ENCODE peak calls at places on chromosomes 13 and 19, in six cellular contexts. R is AG04450, Z is Peyer's patch, D is choroid plexus epithelial cell, A is kidney epithelial cell, N is uterus. B is an unnamed sample.

GRCh38 chr13:109995578-109995977 is 209.2 kb upstream of the IRS2 start:
- DNase-seq in N (no peak), Z (no peak), D (no peak), R (no peak), A (no peak), B (no peak)

GRCh38 chr19:6234527-6234926 is 45.2 kb downstream of the MLLT1 start:
- DNase-seq in N (no peak), A (no peak), Z (no peak), R (no peak), D (no peak), B (no peak)

GRCh38 chr13:111908981-111909380 is 158.0 kb upstream of the SOX1 start:
- DNase-seq in A (no peak), D (no peak), Z (no peak), R (no peak), N (no peak), B (no peak)

GRCh38 chr13:80235559-80236296 is 105.2 kb downstream of the SPRY2 start:
- DNase-seq in D (peak), N (no peak), Z (no peak), R (no peak), A (peak), B (peak)

GRCh38 chr13:98677398-98677797 is 75.1 kb downstream of the SLC15A1 start:
- DNase-seq in A (no peak), D (peak), Z (no peak), N (no peak), R (peak), B (no peak)

GRCh38 chr13:98937911-98938381 is 39.9 kb downstream of the DOCK9 start:
- DNase-seq in R (no peak), Z (no peak), A (no peak), N (no peak), D (peak), B (no peak)

GRCh38 chr19:46745521-46746280 is at the start of gene FKRP:
- DNase-seq in D (no peak), Z (no peak), A (no peak), N (no peak), R (no peak), B (no peak)

GRCh38 chr13:69204620-69205019 is 903.0 kb upstream of the ATXN8OS start:
- DNase-seq in R (no peak), D (no peak), Z (no peak), N (no peak), A (no peak), B (no peak)

GRCh38 chr13:100394005-100394695 is 194.4 kb downstream of the GGACT start:
- DNase-seq in D (peak), Z (no peak), R (peak), A (peak), N (peak), B (peak)

GRCh38 chr13:48828962-48829405 is 146.7 kb upstream of the FNDC3A start:
- DNase-seq in A (peak), N (no peak), Z (no peak), R (no peak), D (peak), B (peak)

GRCh38 chr13:98856983-98857382 is 104.5 kb upstream of the SLC15A1 start:
- DNase-seq in A (no peak), D (no peak), R (no peak), Z (peak), N (peak), B (no peak)

GRCh38 chr19:1340681-1341469 is 42.8 kb upstream of the NDUFS7 start:
- DNase-seq in A (no peak), R (no peak), N (no peak), Z (no peak), D (no peak), B (no peak)

GRCh38 chr13:111336666-111337065 is 16.2 kb downstream of the TEX29 start:
- DNase-seq in Z (no peak), N (no peak), A (no peak), D (peak), R (no peak), B (no peak)

GRCh38 chr13:21671793-21672680 is 1.2 kb downstream of the FGF9 start:
- DNase-seq in R (no peak), D (no peak), N (no peak), A (no peak), Z (no peak), B (no peak)

GRCh38 chr19:461664-462551 is 1.1 kb upstream of the SHC2 start:
- DNase-seq in D (no peak), Z (peak), A (no peak), R (no peak), N (peak), B (no peak)

GRCh38 chr13:30829145-30829544 is 76.9 kb upstream of the MEDAG start:
- DNase-seq in Z (no peak), A (peak), N (no peak), R (no peak), D (peak), B (peak)

GRCh38 chr13:109647699-109648098 is 138.7 kb downstream of the IRS2 start:
- DNase-seq in R (no peak), Z (no peak), N (no peak), D (no peak), A (no peak), B (no peak)

GRCh38 chr19:11736696-11737095 is 2.0 kb downstream of the ZNF823 start:
- DNase-seq in Z (no peak), N (peak), R (no peak), A (no peak), D (peak), B (peak)

GRCh38 chr19:10228925-10229324 is 2.2 kb downstream of the S1PR2 start:
- DNase-seq in N (peak), D (peak), R (no peak), Z (no peak), A (no peak), B (peak)

GRCh38 chr13:32315255-32316029 is at the start of the genes BRCA2 and ZAR1L:
- DNase-seq in A (no peak), N (peak), Z (peak), D (peak), R (peak), B (peak)

GRCh38 chr13:27967203-27967735 is 1.8 kb downstream of the CDX2 start:
- DNase-seq in Z (no peak), R (no peak), D (no peak), A (no peak), N (no peak), B (no peak)

GRCh38 chr13:44837250-44837649 is 152.0 kb downstream of the NUFIP1 start:
- DNase-seq in D (peak), Z (no peak), A (no peak), N (no peak), R (peak), B (peak)

GRCh38 chr13:44840131-44840530 is 149.1 kb downstream of the NUFIP1 start:
- DNase-seq in R (no peak), Z (no peak), N (no peak), A (no peak), D (peak), B (no peak)

GRCh38 chr13:44833626-44834025 is 155.6 kb downstream of the NUFIP1 start:
- DNase-seq in A (no peak), N (no peak), D (no peak), R (no peak), Z (no peak), B (no peak)

DNA sequence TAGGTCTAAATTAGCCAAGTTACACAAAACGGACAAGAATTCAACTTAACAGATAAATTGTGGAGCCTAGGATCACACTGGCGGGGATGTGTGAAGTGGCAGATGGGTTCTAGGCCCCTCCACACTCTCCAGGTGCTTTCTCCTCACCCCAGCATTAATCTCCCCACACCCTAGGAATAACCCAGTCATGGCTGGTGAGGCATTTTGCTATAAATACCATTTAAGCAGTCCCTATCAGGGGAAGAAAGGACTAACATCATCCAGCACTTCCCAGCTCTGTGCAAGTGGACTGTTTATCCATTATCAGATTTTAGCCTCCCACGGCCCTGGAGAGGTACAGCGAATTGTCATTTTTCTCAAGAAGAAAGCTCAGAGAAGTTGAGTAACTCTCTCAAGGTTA is 154.9 kb downstream of the NUFIP1 start:
- DNase-seq in Z (no peak), D (no peak), N (no peak), A (no peak), R (no peak), B (no peak)
- TF ChIP-seq CTCF in Z (no peak), D (no peak), N (no peak), A (no peak), R (no peak), B (no peak)

GRCh38 chr19:38792250-38793111 is 3.5 kb downstream of the LGALS7B start:
- DNase-seq in A (no peak), R (no peak), N (no peak), D (peak), Z (peak), B (no peak)
- TF ChIP-seq CTCF in A (peak), R (peak), N (no peak), D (peak), Z (peak), B (no peak)

DNA sequence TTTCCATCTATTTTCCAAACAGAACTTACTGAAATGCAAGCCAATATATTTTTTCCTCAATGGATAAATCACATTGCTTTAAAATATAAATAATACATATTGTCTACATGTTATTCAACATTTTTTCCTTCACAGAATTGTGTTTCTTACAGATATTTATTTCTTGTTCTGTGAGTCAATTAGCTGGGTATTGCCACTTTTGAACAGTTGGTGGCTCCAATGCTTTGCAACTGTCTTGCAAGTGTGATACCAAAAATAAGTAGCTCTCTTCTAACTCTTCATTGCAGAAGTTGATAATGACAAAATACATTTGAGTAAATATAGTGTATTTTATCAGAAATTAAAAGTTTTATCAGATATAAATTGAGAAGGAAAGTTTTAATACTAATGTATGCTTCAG is 17.1 kb upstream of the GPC5 start:
- DNase-seq in Z (no peak), D (peak), N (no peak), A (no peak), R (no peak), B (no peak)
- TF ChIP-seq CTCF in Z (peak), D (peak), N (no peak), A (peak), R (peak), B (peak)

GRCh38 chr19:28615966-28616365 is 597.0 kb downstream of the UQCRFS1 start:
- DNase-seq in R (no peak), D (no peak), A (no peak), N (no peak), Z (no peak), B (no peak)

GRCh38 chr19:28614634-28615545 is 598.1 kb downstream of the UQCRFS1 start:
- DNase-seq in D (no peak), Z (no peak), A (no peak), N (no peak), R (no peak), B (no peak)

GRCh38 chr19:28618504-28618903 is 594.4 kb downstream of the UQCRFS1 start:
- DNase-seq in Z (no peak), A (no peak), N (no peak), D (no peak), R (no peak), B (no peak)

GRCh38 chr19:28615546-28615916 is 597.4 kb downstream of the UQCRFS1 start:
- DNase-seq in D (no peak), N (no peak), R (no peak), Z (no peak), A (no peak), B (no peak)

GRCh38 chr19:28619842-28620429 is 593.0 kb downstream of the UQCRFS1 start:
- DNase-seq in N (no peak), A (no peak), D (no peak), Z (no peak), R (no peak), B (no peak)
- TF ChIP-seq CTCF in N (no peak), A (no peak), D (no peak), Z (no peak), R (no peak), B (no peak)

DNA sequence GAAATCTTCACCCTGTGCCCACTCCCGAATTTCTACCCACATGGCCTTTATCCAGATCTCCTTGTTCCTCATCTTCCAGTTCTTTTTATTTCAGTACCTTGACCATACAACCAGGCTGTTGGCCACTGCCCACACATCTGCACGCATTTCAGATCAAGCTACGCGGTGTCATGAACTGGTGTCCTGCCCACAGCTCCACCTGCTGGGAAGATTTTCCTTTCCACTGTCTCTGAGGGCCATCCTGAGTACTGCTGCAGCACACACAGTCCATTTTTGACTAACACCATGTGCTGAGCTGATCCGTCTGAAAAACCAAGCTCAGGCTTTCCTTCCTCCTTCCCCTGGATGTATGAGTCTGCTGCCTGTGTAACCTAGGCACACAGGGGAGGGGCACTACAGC is 71.8 kb downstream of the WASF3 start:
- DNase-seq in Z (no peak), N (no peak), R (no peak), D (peak), A (no peak), B (no peak)
- TF ChIP-seq CTCF in Z (peak), N (no peak), R (peak), D (peak), A (no peak), B (no peak)

DNA sequence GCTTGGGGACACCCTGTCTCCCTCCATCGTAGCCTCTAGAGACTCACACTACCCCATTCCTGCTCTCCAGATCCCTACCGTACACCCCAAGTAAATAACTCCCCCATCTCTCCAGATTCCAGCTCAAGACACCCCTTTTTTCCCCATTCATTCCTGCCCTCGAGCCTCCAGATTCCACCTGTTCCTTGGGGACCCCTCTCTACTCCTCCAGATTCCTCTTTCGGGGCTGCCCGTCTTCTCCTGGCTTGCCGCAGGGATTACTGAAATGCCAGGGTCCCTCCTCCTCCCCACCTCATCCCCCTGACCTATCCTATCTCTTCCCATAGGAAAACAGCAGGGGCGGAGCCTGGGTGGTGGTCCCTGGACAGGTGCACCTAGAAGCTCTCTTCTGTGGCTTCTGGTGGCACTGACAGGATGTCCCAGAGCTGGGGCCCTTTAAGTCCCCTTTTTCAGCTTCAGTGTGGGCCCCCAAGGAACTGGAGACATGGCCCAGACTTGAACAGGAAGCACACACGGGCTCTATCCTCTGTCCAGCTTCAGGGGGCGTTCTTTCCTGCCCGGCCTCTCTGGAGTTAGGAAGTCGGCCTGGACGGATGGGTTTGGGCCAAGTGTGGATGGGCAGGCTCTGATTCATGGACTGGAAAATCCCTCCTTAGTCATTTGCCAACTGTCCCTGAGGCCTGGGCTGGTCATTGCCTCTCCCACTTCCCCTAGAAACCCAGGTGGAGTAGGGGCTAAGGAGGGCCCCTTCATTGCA is 1.2 kb downstream of the ZSWIM4 start:
- DNase-seq in N (peak), Z (no peak), D (peak), A (peak), R (peak), B (peak)
- TF ChIP-seq CTCF in N (no peak), Z (no peak), D (peak), A (peak), R (peak), B (peak)

DNA sequence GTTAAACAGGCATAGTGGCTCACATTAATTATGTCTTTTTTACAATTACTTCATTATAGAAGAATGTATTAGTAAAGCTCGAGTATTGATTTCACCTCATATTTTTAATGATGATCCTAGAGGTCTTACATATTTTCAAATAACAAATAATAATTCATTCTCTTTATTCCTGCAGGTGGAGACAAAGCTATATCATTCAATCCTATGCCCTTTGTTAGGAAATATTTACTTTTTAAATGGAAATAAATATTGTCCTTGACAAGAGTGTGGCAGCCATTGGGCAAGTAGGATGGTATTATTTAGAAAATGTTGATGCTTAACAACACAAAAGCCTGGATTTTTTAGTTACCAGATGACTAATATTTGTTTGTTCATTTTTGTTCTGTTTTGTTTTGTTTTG is 127.6 kb downstream of the COG6 start:
- DNase-seq in D (peak), R (no peak), A (no peak), N (no peak), Z (no peak), B (peak)
- TF ChIP-seq CTCF in D (peak), R (no peak), A (no peak), N (no peak), Z (no peak), B (peak)

GRCh38 chr19:55273978-55274707 is 5.8 kb downstream of the HSPBP1 start:
- DNase-seq in Z (no peak), D (no peak), A (no peak), N (no peak), R (no peak), B (no peak)

GRCh38 chr19:55269299-55269698 is 10.5 kb upstream of the PPP6R1 start:
- DNase-seq in D (no peak), A (no peak), Z (no peak), N (no peak), R (no peak), B (no peak)

GRCh38 chr19:55270172-55270942 is 9.6 kb downstream of the HSPBP1 start:
- DNase-seq in N (no peak), A (no peak), R (no peak), Z (no peak), D (peak), B (no peak)

GRCh38 chr19:55275851-55276719 is 3.8 kb downstream of the HSPBP1 start:
- DNase-seq in D (no peak), Z (no peak), R (no peak), A (no peak), N (no peak), B (no peak)

GRCh38 chr19:55272142-55272541 is 7.8 kb downstream of the HSPBP1 start:
- DNase-seq in N (no peak), Z (no peak), R (no peak), A (no peak), D (no peak), B (no peak)
- TF ChIP-seq CTCF in N (no peak), Z (no peak), R (no peak), A (no peak), D (no peak), B (no peak)

GRCh38 chr19:35745328-35746086 is at the start of the genes PSENEN and U2AF1L4:
- DNase-seq in D (peak), Z (peak), N (peak), A (peak), R (peak), B (peak)
- TF ChIP-seq CTCF in D (no peak), Z (no peak), N (no peak), A (no peak), R (no peak), B (no peak)

B was measured in MCF 10A.